ENCODE peak calls at places on chromosome 15, in eight cellular contexts. L is tibial nerve, H is DND-41, P is vagina, D is epithelial cell of esophagus, S is cardiac muscle cell, B is Caco-2, W is psoas muscle. C is an unnamed sample.

GRCh38 chr15:67774626-67775025 is 50.7 kb upstream of the SKOR1 start:
- DNase-seq in H (no peak), D (no peak), B (no peak), P (no peak), W (no peak), L (no peak), S (no peak), C (no peak)

GRCh38 chr15:57792729-57793449 is 86.4 kb downstream of the POLR2M start:
- DNase-seq in L (no peak), H (no peak), P (no peak), S (no peak), W (no peak), B (peak; percentile 27), D (peak; percentile 86), C (no peak)

GRCh38 chr15:50256188-50257041 is 9.1 kb downstream of the HDC start:
- DNase-seq in W (no peak), D (peak; percentile 73), S (no peak), P (no peak), L (no peak), B (no peak), H (no peak), C (no peak)

GRCh38 chr15:50116477-50116876 is 2.6 kb downstream of the ATP8B4 start:
- DNase-seq in S (peak; percentile 42), W (no peak), D (peak; percentile 30), B (peak; percentile 42), L (no peak), P (no peak), H (no peak), C (no peak)

GRCh38 chr15:62506217-62506805 is 341.2 kb upstream of the C2CD4B start:
- DNase-seq in L (no peak), P (no peak), H (no peak), B (peak; percentile 53), W (no peak), S (peak; percentile 77), D (peak; percentile 14), C (no peak)

GRCh38 chr15:95872366-95872771 is 458.1 kb upstream of the NR2F2 start:
- DNase-seq in W (no peak), P (no peak), H (peak; percentile 5), D (peak; percentile 97), L (no peak), S (no peak), B (peak; percentile 31), C (no peak)

GRCh38 chr15:74053941-74054529 is 28.3 kb downstream of the GOLGA6A start:
- DNase-seq in B (peak; percentile 67), D (peak; percentile 77), L (peak; percentile 64), S (peak; percentile 80), W (peak; percentile 87), H (peak; percentile 71), P (no peak), C (peak; percentile 41)

GRCh38 chr15:51876169-51876568 is 46.7 kb downstream of the TMOD3 start:
- DNase-seq in P (no peak), W (no peak), L (no peak), H (no peak), D (peak; percentile 68), S (no peak), B (peak; percentile 47), C (no peak)

GRCh38 chr15:69727257-69727924 is 274.8 kb downstream of the RPLP1 start:
- DNase-seq in D (no peak), P (no peak), B (no peak), L (no peak), H (no peak), S (no peak), W (no peak), C (no peak)

DNA sequence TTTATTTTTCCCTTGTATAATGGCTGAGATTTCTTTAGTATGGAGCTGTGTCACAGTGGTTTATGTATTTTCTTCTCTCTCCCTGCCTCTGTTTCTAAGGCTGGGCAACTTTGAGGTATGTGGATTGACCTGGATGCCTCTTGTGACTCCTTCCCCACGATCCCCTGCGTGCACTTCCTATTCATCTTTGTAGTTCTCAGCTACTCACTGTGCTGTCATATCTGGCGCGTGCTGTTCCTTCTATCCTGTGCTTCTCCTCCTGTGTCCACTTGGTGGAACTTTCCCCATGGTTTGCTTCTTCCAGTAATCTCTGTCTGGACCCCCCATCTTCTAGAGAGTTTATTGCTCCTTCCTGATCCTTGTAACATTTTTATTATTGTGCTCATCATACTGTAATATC is 97.3 kb downstream of the AKAP13 start:
- DNase-seq in S (no peak), L (no peak), H (no peak), W (no peak), P (no peak), B (no peak), D (peak; percentile 62), C (no peak)
- TF ChIP-seq CTCF in S (peak; percentile 25), L (peak; percentile 17), H (no peak), W (no peak), P (no peak), B (no peak), D (no peak), C (no peak)

DNA sequence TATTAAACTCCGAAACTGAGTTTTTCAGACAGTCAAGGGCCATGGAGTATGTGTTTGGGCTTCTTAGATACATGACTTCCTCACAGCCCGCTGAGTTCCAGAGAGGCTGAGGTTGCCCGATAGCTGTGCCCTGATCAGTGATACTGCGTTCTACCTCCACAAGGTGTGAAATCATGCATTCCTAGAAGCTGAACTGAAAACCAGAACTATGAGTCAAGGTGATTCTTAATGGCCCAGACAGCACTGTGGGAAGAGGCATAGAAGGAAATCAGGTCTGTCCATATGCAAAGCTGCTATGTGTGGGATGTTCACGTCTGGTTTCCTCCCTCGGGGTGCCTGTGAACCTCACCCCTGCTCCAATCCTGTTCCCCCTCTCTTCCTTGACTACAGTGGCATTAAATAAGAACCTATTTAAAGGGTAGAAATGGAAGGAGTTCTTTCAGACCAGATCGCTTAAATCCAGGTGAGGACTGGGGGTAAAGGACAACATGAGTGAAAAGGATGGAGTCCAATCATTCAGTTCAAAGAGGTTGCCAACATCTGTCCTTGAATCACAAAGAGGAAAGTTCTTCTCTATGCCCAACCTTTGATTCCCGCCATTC is 74.3 kb downstream of the MYO1E start:
- DNase-seq in H (no peak), L (no peak), W (no peak), S (no peak), D (peak; percentile 98), P (no peak), B (no peak), C (no peak)
- TF ChIP-seq CTCF in H (no peak), L (no peak), W (no peak), S (no peak), D (no peak), P (no peak), B (no peak), C (no peak)

GRCh38 chr15:43135351-43135750 is 2.0 kb downstream of the TMEM62 start:
- DNase-seq in S (no peak), W (no peak), P (no peak), H (no peak), B (no peak), D (no peak), L (no peak), C (no peak)

GRCh38 chr15:43134157-43134637 is 811 bp downstream of the TMEM62 start:
- DNase-seq in L (no peak), P (no peak), B (peak; percentile 8), D (peak; percentile 16), H (no peak), S (peak; percentile 4), W (no peak), C (no peak)

GRCh38 chr15:43132830-43133428 is 457 bp upstream of the TMEM62 start:
- DNase-seq in L (no peak), W (no peak), S (no peak), P (no peak), B (peak; percentile 34), H (no peak), D (peak; percentile 8), C (no peak)

GRCh38 chr15:43127752-43128151 is 5.6 kb upstream of the TMEM62 start:
- DNase-seq in D (peak; percentile 28), W (no peak), L (no peak), H (no peak), P (no peak), B (peak; percentile 58), S (no peak), C (no peak)

GRCh38 chr15:43133429-43134156 is at the start of gene TMEM62:
- DNase-seq in W (peak; percentile 88), D (peak; percentile 58), L (peak; percentile 64), H (peak; percentile 54), B (peak; percentile 89), S (peak; percentile 84), P (no peak), C (peak; percentile 69)
- TF ChIP-seq CTCF in W (no peak), D (no peak), L (no peak), H (no peak), B (no peak), S (no peak), P (peak; percentile 15), C (peak; percentile 2)

GRCh38 chr15:33005582-33005981 is 188.9 kb downstream of the FMN1 start:
- DNase-seq in S (no peak), D (no peak), H (no peak), B (no peak), L (no peak), W (no peak), P (no peak), C (no peak)

GRCh38 chr15:33008284-33009011 is 186.1 kb downstream of the FMN1 start:
- DNase-seq in W (no peak), P (no peak), S (no peak), D (no peak), B (no peak), H (no peak), L (no peak), C (no peak)

GRCh38 chr15:33009026-33009425 is 185.5 kb downstream of the FMN1 start:
- DNase-seq in B (no peak), W (no peak), L (no peak), H (no peak), S (no peak), D (no peak), P (no peak), C (no peak)

GRCh38 chr15:33009603-33010002 is 184.9 kb downstream of the FMN1 start:
- DNase-seq in W (no peak), D (no peak), L (no peak), B (no peak), P (no peak), S (no peak), H (no peak), C (no peak)

GRCh38 chr15:33007295-33007855 is 187.1 kb downstream of the FMN1 start:
- DNase-seq in W (no peak), D (peak; percentile 40), H (no peak), P (no peak), S (peak; percentile 45), B (peak; percentile 13), L (no peak), C (no peak)
- TF ChIP-seq CTCF in W (no peak), D (peak; percentile 55), H (no peak), P (no peak), S (peak; percentile 41), B (no peak), L (no peak), C (peak; percentile 30)

DNA sequence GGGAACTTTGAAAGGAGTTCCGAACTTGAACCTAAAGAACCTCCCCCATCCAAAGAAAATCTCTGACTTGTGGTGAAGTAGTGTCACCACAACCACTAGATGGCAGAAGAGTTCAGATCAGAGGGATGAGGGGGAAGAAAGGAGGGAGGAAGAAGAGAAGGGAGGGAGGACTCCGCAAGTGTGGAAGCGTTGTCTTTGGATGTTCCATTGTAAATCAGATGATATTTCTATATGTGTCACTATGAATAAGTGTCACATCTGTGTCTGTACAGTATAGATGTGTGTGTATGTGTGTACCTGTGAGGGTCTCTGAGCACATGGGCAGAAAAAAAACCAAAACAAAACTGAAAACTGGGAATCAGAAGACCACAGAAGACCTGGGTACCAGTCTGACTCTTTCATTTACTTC is 16.9 kb downstream of the SLC24A1 start:
- DNase-seq in W (no peak), D (peak; percentile 79), S (peak; percentile 81), B (peak; percentile 67), H (peak; percentile 53), L (no peak), P (no peak), C (no peak)
- TF ChIP-seq CTCF in W (peak; percentile 79), D (peak; percentile 94), S (peak; percentile 77), B (peak; percentile 78), H (peak; percentile 92), L (peak; percentile 75), P (peak; percentile 66), C (peak; percentile 81)

GRCh38 chr15:65077981-65078352 is 1.4 kb downstream of the KBTBD13 start:
- DNase-seq in W (peak; percentile 92), L (peak; percentile 44), S (peak; percentile 31), P (no peak), B (no peak), H (no peak), D (peak; percentile 73), C (peak; percentile 38)
- TF ChIP-seq CTCF in W (peak; percentile 60), L (peak; percentile 64), S (peak; percentile 69), P (peak; percentile 58), B (no peak), H (no peak), D (peak; percentile 70), C (peak; percentile 60)